ENCODE peak calls at places on chromosomes 13 and 19, in nine cellular contexts. Z is A172; N is hypothalamus; T is mucosa of gallbladder; X is natural killer cell treated with Interleukin-12 subunit alpha and Interleukin-12 subunit beta and Interleukin-15 and Interleukin-18, amount 100 ng/mL, for 72 hours; C is mesendoderm; U is fibroblast of lung; D is pancreas; P is BE2C. H is an unnamed sample.

GRCh38 chr13:51333421-51333820 is 6.1 kb upstream of the SERPINE3 start:
- DNase-seq in Z (no peak), N (no peak), T (no peak), X (no peak), C (no peak), U (no peak), D (no peak), P (no peak), H (no peak)

GRCh38 chr13:78603240-78603947 is at the start of gene POU4F1:
- DNase-seq in Z (no peak), N (no peak), T (no peak), X (peak), C (peak), U (peak), D (no peak), P (peak), H (no peak)

GRCh38 chr19:1933245-1933644 is 7.7 kb upstream of the CSNK1G2 start:
- DNase-seq in Z (no peak), N (no peak), T (no peak), X (peak), C (no peak), U (no peak), D (no peak), P (no peak), H (no peak)

GRCh38 chr13:44040070-44040753 is 160.5 kb downstream of the LACC1 start:
- DNase-seq in Z (no peak), N (no peak), T (no peak), X (no peak), C (no peak), U (peak), D (no peak), P (no peak), H (peak)

GRCh38 chr13:113805431-113806103 is 46.5 kb downstream of the TMEM255B start:
- DNase-seq in Z (no peak), N (no peak), T (no peak), X (peak), C (no peak), U (no peak), D (no peak), P (no peak), H (no peak)

GRCh38 chr19:40396886-40397567 is 7.0 kb upstream of the HIPK4 start:
- DNase-seq in Z (no peak), N (no peak), T (no peak), X (no peak), C (no peak), U (no peak), D (no peak), P (no peak), H (no peak)

GRCh38 chr13:102900193-102900608 is 54.4 kb downstream of the ERCC5 start:
- DNase-seq in Z (no peak), N (no peak), T (no peak), X (no peak), C (no peak), U (no peak), D (no peak), P (no peak), H (no peak)

GRCh38 chr13:72514141-72514540 is 213.3 kb downstream of the MZT1 start:
- DNase-seq in Z (no peak), N (no peak), T (no peak), X (no peak), C (no peak), U (peak), D (no peak), P (no peak), H (no peak)

GRCh38 chr13:75505327-75505726 is 23.4 kb upstream of the TBC1D4 start:
- DNase-seq in Z (no peak), N (no peak), T (no peak), X (no peak), C (no peak), U (no peak), D (no peak), P (no peak), H (no peak)

GRCh38 chr19:991174-991931 is 7.2 kb downstream of the WDR18 start:
- DNase-seq in Z (no peak), N (no peak), T (no peak), X (no peak), C (peak), U (peak), D (no peak), P (peak), H (no peak)

GRCh38 chr19:42275103-42275502 is 6.1 kb downstream of the CIC start:
- DNase-seq in Z (no peak), N (no peak), T (no peak), X (no peak), C (no peak), U (no peak), D (peak), P (no peak), H (no peak)

GRCh38 chr19:46660601-46661019 is 372 bp downstream of the DACT3 start:
- DNase-seq in Z (no peak), N (no peak), T (peak), X (no peak), C (no peak), U (no peak), D (no peak), P (peak), H (no peak)

GRCh38 chr13:103031332-103031873 is 34.8 kb downstream of the SLC10A2 start:
- DNase-seq in Z (no peak), N (no peak), T (no peak), X (no peak), C (no peak), U (no peak), D (no peak), P (no peak), H (no peak)

GRCh38 chr19:3335431-3336350 is 30.7 kb upstream of the NFIC start:
- DNase-seq in Z (peak), N (no peak), T (peak), X (no peak), C (no peak), U (peak), D (peak), P (no peak), H (peak)

GRCh38 chr19:5827891-5828660 is 11.4 kb downstream of the FUT6 start:
- DNase-seq in Z (peak), N (peak), T (peak), X (peak), C (peak), U (peak), D (peak), P (peak), H (peak)

GRCh38 chr13:31920301-31920818 is 111.2 kb upstream of the FRY start:
- DNase-seq in Z (no peak), N (no peak), T (no peak), X (no peak), C (no peak), U (peak), D (no peak), P (no peak), H (peak)

GRCh38 chr13:84352946-84353345 is 470.7 kb upstream of the SLITRK1 start:
- DNase-seq in Z (no peak), N (no peak), T (no peak), X (no peak), C (no peak), U (no peak), D (no peak), P (no peak), H (no peak)

GRCh38 chr19:38528213-38528755 is 89.5 kb downstream of the MAP4K1 start:
- DNase-seq in Z (no peak), N (no peak), T (no peak), X (no peak), C (no peak), U (no peak), D (no peak), P (no peak), H (no peak)

GRCh38 chr19:19223636-19224035 is 11.9 kb downstream of the NCAN start:
- DNase-seq in Z (no peak), N (no peak), T (no peak), X (no peak), C (no peak), U (no peak), D (no peak), P (no peak), H (no peak)

GRCh38 chr19:29088761-29089160 is 124.2 kb downstream of the UQCRFS1 start:
- DNase-seq in Z (no peak), N (no peak), T (no peak), X (no peak), C (no peak), U (no peak), D (no peak), P (no peak), H (no peak)

GRCh38 chr13:28551498-28551895 is 56.6 kb upstream of the FLT1 start:
- DNase-seq in Z (no peak), N (no peak), T (no peak), X (no peak), C (no peak), U (no peak), D (no peak), P (no peak), H (no peak)

GRCh38 chr13:110294146-110294545 is 12.8 kb downstream of the COL4A1 start:
- DNase-seq in Z (no peak), N (no peak), T (no peak), X (no peak), C (no peak), U (peak), D (no peak), P (no peak), H (no peak)

GRCh38 chr19:14563989-14564650 is 7.7 kb downstream of the NDUFB7 start:
- DNase-seq in Z (peak), N (no peak), T (no peak), X (no peak), C (peak), U (no peak), D (no peak), P (peak), H (no peak)

H was measured in stromal cell of bone marrow.